ENCODE peak calls at places on chromosomes 12 and 14, in six cellular contexts. Z is GM10248; X is NCI-H345; L is germinal center; K is RCC 7860; H is stimulated activated CD8-positive, alpha-beta memory T cell treated with anti-CD3 and anti-CD28 coated beads, Interleukin-15, amount 100 ng/mL, for 24 hours. D is an unnamed sample.

GRCh38 chr12:95548539-95549391 is 2.5 kb downstream of the USP44 start:
- DNase-seq in X (peak), K (no peak), Z (peak), H (peak), L (peak), D (no peak)

GRCh38 chr12:101455685-101456084 is 19.5 kb upstream of the SPIC start:
- DNase-seq in L (no peak), K (no peak), H (peak), X (no peak), Z (no peak), D (no peak)

GRCh38 chr12:62808166-62808879 is 126.6 kb downstream of the PPM1H start:
- DNase-seq in L (no peak), Z (peak), H (no peak), K (no peak), X (no peak), D (no peak)

GRCh38 chr14:68141531-68142088 is 322.0 kb downstream of the RAD51B start:
- DNase-seq in Z (no peak), X (no peak), H (no peak), L (no peak), K (peak), D (no peak)

GRCh38 chr14:25868521-25869314 is 729.1 kb downstream of the NOVA1 start:
- DNase-seq in L (no peak), H (no peak), Z (no peak), X (no peak), K (no peak), D (no peak)

GRCh38 chr14:71266994-71267636 is 359.9 kb downstream of the PCNX1 start:
- DNase-seq in Z (peak), K (no peak), X (no peak), H (no peak), L (no peak), D (no peak)

GRCh38 chr14:90569201-90569600 is 172.4 kb downstream of the CALM1 start:
- DNase-seq in X (no peak), Z (no peak), L (no peak), K (no peak), H (no peak), D (no peak)

GRCh38 chr12:87182696-87183233 is 846.4 kb downstream of the C12orf50 start:
- DNase-seq in Z (no peak), X (no peak), L (no peak), K (no peak), H (no peak), D (no peak)

GRCh38 chr14:59028476-59029202 is 159.8 kb upstream of the DAAM1 start:
- DNase-seq in L (peak), K (peak), H (no peak), X (peak), Z (peak), D (peak)

GRCh38 chr12:48536602-48537001 is 11.2 kb downstream of the OR8S1 start:
- DNase-seq in L (no peak), Z (no peak), H (no peak), X (no peak), K (no peak), D (no peak)

GRCh38 chr12:57610553-57611115 is 601 bp upstream of the ARHGEF25 start:
- DNase-seq in L (no peak), H (no peak), Z (no peak), K (no peak), X (no peak), D (no peak)

GRCh38 chr12:42091769-42092168 is 52.9 kb downstream of the GXYLT1 start:
- DNase-seq in L (no peak), X (no peak), Z (no peak), H (no peak), K (no peak), D (no peak)

GRCh38 chr12:118070650-118071049 is 9.7 kb upstream of the WSB2 start:
- DNase-seq in Z (no peak), H (no peak), K (no peak), L (no peak), X (no peak), D (no peak)

GRCh38 chr14:76480426-76480825 is 104.5 kb downstream of the ESRRB start:
- DNase-seq in K (no peak), L (no peak), X (no peak), H (no peak), Z (no peak), D (no peak)

GRCh38 chr12:92138144-92138543 is 7.5 kb downstream of the BTG1 start:
- DNase-seq in K (no peak), H (no peak), Z (no peak), L (no peak), X (no peak), D (no peak)

GRCh38 chr12:78697817-78698415 is 166.7 kb upstream of the SYT1 start:
- DNase-seq in H (no peak), Z (no peak), X (no peak), K (peak), L (no peak), D (no peak)

GRCh38 chr12:53560912-53561589 is 53.8 kb upstream of the NPFF start:
- DNase-seq in H (no peak), Z (no peak), X (no peak), L (no peak), K (no peak), D (no peak)

D was measured in epithelial cell of proximal tubule.